ENCODE peak calls at places on chromosomes 5 and 9, in four cellular contexts. One of them, this sample, is unnamed.

GRCh38 chr9:125142560-125143376 is 560 bp downstream of the SCAI start:
- DNase-seq in activated CD4-positive, alpha-beta T cell treated with anti-CD3 and anti-CD28 coated beads, Interleukin-2, amount 50 U/mL, for 1 hour: peak
- DNase-seq in effector memory CD8-positive, alpha-beta T cell: no peak
- DNase-seq in transverse colon: peak
- DNase-seq in this sample: no peak

GRCh38 chr9:129954868-129955550 is 88.0 kb downstream of the FNBP1 start:
- DNase-seq in transverse colon: no peak
- DNase-seq in effector memory CD8-positive, alpha-beta T cell: no peak
- DNase-seq in activated CD4-positive, alpha-beta T cell treated with anti-CD3 and anti-CD28 coated beads, Interleukin-2, amount 50 U/mL, for 1 hour: no peak
- DNase-seq in this sample: peak

GRCh38 chr9:90090997-90091396 is 486.2 kb downstream of the GADD45G start:
- DNase-seq in effector memory CD8-positive, alpha-beta T cell: no peak
- DNase-seq in transverse colon: no peak
- DNase-seq in activated CD4-positive, alpha-beta T cell treated with anti-CD3 and anti-CD28 coated beads, Interleukin-2, amount 50 U/mL, for 1 hour: no peak
- DNase-seq in this sample: no peak

GRCh38 chr9:31136524-31136923 is 1247.9 kb upstream of the ACO1 start:
- DNase-seq in effector memory CD8-positive, alpha-beta T cell: no peak
- DNase-seq in transverse colon: no peak
- DNase-seq in activated CD4-positive, alpha-beta T cell treated with anti-CD3 and anti-CD28 coated beads, Interleukin-2, amount 50 U/mL, for 1 hour: no peak
- DNase-seq in this sample: no peak

GRCh38 chr9:87740198-87740597 is 14.3 kb downstream of the CTSL start:
- DNase-seq in transverse colon: no peak
- DNase-seq in effector memory CD8-positive, alpha-beta T cell: no peak
- DNase-seq in activated CD4-positive, alpha-beta T cell treated with anti-CD3 and anti-CD28 coated beads, Interleukin-2, amount 50 U/mL, for 1 hour: no peak
- DNase-seq in this sample: no peak

GRCh38 chr5:122126177-122126701 is 3.1 kb upstream of the ZNF474 start:
- DNase-seq in effector memory CD8-positive, alpha-beta T cell: no peak
- DNase-seq in transverse colon: no peak
- DNase-seq in activated CD4-positive, alpha-beta T cell treated with anti-CD3 and anti-CD28 coated beads, Interleukin-2, amount 50 U/mL, for 1 hour: no peak
- DNase-seq in this sample: peak

GRCh38 chr9:4559238-4560182 is 69.2 kb downstream of the SLC1A1 start:
- DNase-seq in effector memory CD8-positive, alpha-beta T cell: no peak
- DNase-seq in activated CD4-positive, alpha-beta T cell treated with anti-CD3 and anti-CD28 coated beads, Interleukin-2, amount 50 U/mL, for 1 hour: no peak
- DNase-seq in transverse colon: no peak
- DNase-seq in this sample: no peak

GRCh38 chr5:154365823-154366222 is 80.0 kb upstream of the SAP30L start:
- DNase-seq in effector memory CD8-positive, alpha-beta T cell: no peak
- DNase-seq in transverse colon: no peak
- DNase-seq in activated CD4-positive, alpha-beta T cell treated with anti-CD3 and anti-CD28 coated beads, Interleukin-2, amount 50 U/mL, for 1 hour: no peak
- DNase-seq in this sample: no peak

GRCh38 chr9:130499804-130500263 is 55.1 kb downstream of the ASS1 start:
- DNase-seq in transverse colon: peak
- DNase-seq in effector memory CD8-positive, alpha-beta T cell: no peak
- DNase-seq in activated CD4-positive, alpha-beta T cell treated with anti-CD3 and anti-CD28 coated beads, Interleukin-2, amount 50 U/mL, for 1 hour: no peak
- DNase-seq in this sample: no peak

GRCh38 chr5:133680830-133681555 is 68.7 kb upstream of the FSTL4 start:
- DNase-seq in effector memory CD8-positive, alpha-beta T cell: no peak
- DNase-seq in activated CD4-positive, alpha-beta T cell treated with anti-CD3 and anti-CD28 coated beads, Interleukin-2, amount 50 U/mL, for 1 hour: no peak
- DNase-seq in transverse colon: no peak
- DNase-seq in this sample: no peak

GRCh38 chr5:10601246-10602030 is 37.6 kb downstream of the ANKRD33B start:
- DNase-seq in transverse colon: peak
- DNase-seq in effector memory CD8-positive, alpha-beta T cell: no peak
- DNase-seq in activated CD4-positive, alpha-beta T cell treated with anti-CD3 and anti-CD28 coated beads, Interleukin-2, amount 50 U/mL, for 1 hour: no peak
- DNase-seq in this sample: no peak

GRCh38 chr9:137026384-137026783 is 1.7 kb downstream of the ABCA2 start:
- DNase-seq in transverse colon: no peak
- DNase-seq in effector memory CD8-positive, alpha-beta T cell: no peak
- DNase-seq in activated CD4-positive, alpha-beta T cell treated with anti-CD3 and anti-CD28 coated beads, Interleukin-2, amount 50 U/mL, for 1 hour: no peak
- DNase-seq in this sample: no peak

GRCh38 chr5:164002653-164003052 is 497.2 kb downstream of the MAT2B start:
- DNase-seq in effector memory CD8-positive, alpha-beta T cell: no peak
- DNase-seq in activated CD4-positive, alpha-beta T cell treated with anti-CD3 and anti-CD28 coated beads, Interleukin-2, amount 50 U/mL, for 1 hour: no peak
- DNase-seq in transverse colon: no peak
- DNase-seq in this sample: no peak

GRCh38 chr5:74408150-74409043 is 232.1 kb downstream of the ENC1 start:
- DNase-seq in activated CD4-positive, alpha-beta T cell treated with anti-CD3 and anti-CD28 coated beads, Interleukin-2, amount 50 U/mL, for 1 hour: no peak
- DNase-seq in effector memory CD8-positive, alpha-beta T cell: no peak
- DNase-seq in transverse colon: no peak
- DNase-seq in this sample: no peak

GRCh38 chr9:23123048-23123632 is 676.5 kb downstream of the DMRTA1 start:
- DNase-seq in activated CD4-positive, alpha-beta T cell treated with anti-CD3 and anti-CD28 coated beads, Interleukin-2, amount 50 U/mL, for 1 hour: no peak
- DNase-seq in transverse colon: peak
- DNase-seq in effector memory CD8-positive, alpha-beta T cell: no peak
- DNase-seq in this sample: peak

GRCh38 chr9:3939820-3940219 is 360.0 kb downstream of the GLIS3 start:
- DNase-seq in activated CD4-positive, alpha-beta T cell treated with anti-CD3 and anti-CD28 coated beads, Interleukin-2, amount 50 U/mL, for 1 hour: no peak
- DNase-seq in effector memory CD8-positive, alpha-beta T cell: no peak
- DNase-seq in transverse colon: no peak
- DNase-seq in this sample: no peak

GRCh38 chr9:98162638-98163037 is 29.8 kb downstream of the CORO2A start:
- DNase-seq in effector memory CD8-positive, alpha-beta T cell: no peak
- DNase-seq in transverse colon: no peak
- DNase-seq in activated CD4-positive, alpha-beta T cell treated with anti-CD3 and anti-CD28 coated beads, Interleukin-2, amount 50 U/mL, for 1 hour: no peak
- DNase-seq in this sample: no peak

GRCh38 chr5:133746834-133747233 is 134.5 kb upstream of the FSTL4 start:
- DNase-seq in effector memory CD8-positive, alpha-beta T cell: no peak
- DNase-seq in transverse colon: no peak
- DNase-seq in activated CD4-positive, alpha-beta T cell treated with anti-CD3 and anti-CD28 coated beads, Interleukin-2, amount 50 U/mL, for 1 hour: no peak
- DNase-seq in this sample: no peak

GRCh38 chr5:58921106-58921505 is 338.2 kb downstream of the RAB3C start:
- DNase-seq in effector memory CD8-positive, alpha-beta T cell: no peak
- DNase-seq in activated CD4-positive, alpha-beta T cell treated with anti-CD3 and anti-CD28 coated beads, Interleukin-2, amount 50 U/mL, for 1 hour: no peak
- DNase-seq in transverse colon: no peak
- DNase-seq in this sample: no peak

GRCh38 chr5:133610489-133611356 is 1.6 kb downstream of the FSTL4 start:
- DNase-seq in effector memory CD8-positive, alpha-beta T cell: peak
- DNase-seq in transverse colon: peak
- DNase-seq in activated CD4-positive, alpha-beta T cell treated with anti-CD3 and anti-CD28 coated beads, Interleukin-2, amount 50 U/mL, for 1 hour: peak
- DNase-seq in this sample: no peak

GRCh38 chr5:165138261-165138660 is 1632.8 kb downstream of the MAT2B start:
- DNase-seq in transverse colon: no peak
- DNase-seq in effector memory CD8-positive, alpha-beta T cell: no peak
- DNase-seq in activated CD4-positive, alpha-beta T cell treated with anti-CD3 and anti-CD28 coated beads, Interleukin-2, amount 50 U/mL, for 1 hour: no peak
- DNase-seq in this sample: no peak

GRCh38 chr5:95812100-95812472 is 10.4 kb downstream of the GLRX start:
- DNase-seq in transverse colon: no peak
- DNase-seq in effector memory CD8-positive, alpha-beta T cell: no peak
- DNase-seq in activated CD4-positive, alpha-beta T cell treated with anti-CD3 and anti-CD28 coated beads, Interleukin-2, amount 50 U/mL, for 1 hour: no peak
- DNase-seq in this sample: no peak

GRCh38 chr9:68637020-68637419 is 68.0 kb upstream of the PIP5K1B start:
- DNase-seq in effector memory CD8-positive, alpha-beta T cell: no peak
- DNase-seq in activated CD4-positive, alpha-beta T cell treated with anti-CD3 and anti-CD28 coated beads, Interleukin-2, amount 50 U/mL, for 1 hour: no peak
- DNase-seq in transverse colon: peak
- DNase-seq in this sample: no peak

GRCh38 chr5:60516688-60517087 is 183.3 kb downstream of the DEPDC1B start:
- DNase-seq in transverse colon: no peak
- DNase-seq in effector memory CD8-positive, alpha-beta T cell: no peak
- DNase-seq in activated CD4-positive, alpha-beta T cell treated with anti-CD3 and anti-CD28 coated beads, Interleukin-2, amount 50 U/mL, for 1 hour: no peak
- DNase-seq in this sample: no peak

GRCh38 chr5:6365142-6365976 is 13.0 kb downstream of the MED10 start:
- DNase-seq in effector memory CD8-positive, alpha-beta T cell: no peak
- DNase-seq in activated CD4-positive, alpha-beta T cell treated with anti-CD3 and anti-CD28 coated beads, Interleukin-2, amount 50 U/mL, for 1 hour: no peak
- DNase-seq in transverse colon: no peak
- DNase-seq in this sample: no peak

GRCh38 chr5:159504857-159505304 is 174.6 kb upstream of the IL12B start:
- DNase-seq in activated CD4-positive, alpha-beta T cell treated with anti-CD3 and anti-CD28 coated beads, Interleukin-2, amount 50 U/mL, for 1 hour: no peak
- DNase-seq in effector memory CD8-positive, alpha-beta T cell: no peak
- DNase-seq in transverse colon: no peak
- DNase-seq in this sample: no peak

GRCh38 chr5:59317023-59317771 is 576.3 kb downstream of the PDE4D start:
- DNase-seq in activated CD4-positive, alpha-beta T cell treated with anti-CD3 and anti-CD28 coated beads, Interleukin-2, amount 50 U/mL, for 1 hour: no peak
- DNase-seq in effector memory CD8-positive, alpha-beta T cell: no peak
- DNase-seq in transverse colon: peak
- DNase-seq in this sample: no peak

GRCh38 chr5:75891736-75892135 is 174.5 kb upstream of the POC5 start:
- DNase-seq in effector memory CD8-positive, alpha-beta T cell: no peak
- DNase-seq in activated CD4-positive, alpha-beta T cell treated with anti-CD3 and anti-CD28 coated beads, Interleukin-2, amount 50 U/mL, for 1 hour: no peak
- DNase-seq in transverse colon: no peak
- DNase-seq in this sample: no peak

GRCh38 chr5:91143840-91144239 is 239.3 kb downstream of the ARRDC3 start:
- DNase-seq in transverse colon: no peak
- DNase-seq in effector memory CD8-positive, alpha-beta T cell: no peak
- DNase-seq in activated CD4-positive, alpha-beta T cell treated with anti-CD3 and anti-CD28 coated beads, Interleukin-2, amount 50 U/mL, for 1 hour: no peak
- DNase-seq in this sample: no peak

GRCh38 chr9:130426883-130427282 is 17.9 kb upstream of the ASS1 start:
- DNase-seq in transverse colon: peak
- DNase-seq in effector memory CD8-positive, alpha-beta T cell: no peak
- DNase-seq in activated CD4-positive, alpha-beta T cell treated with anti-CD3 and anti-CD28 coated beads, Interleukin-2, amount 50 U/mL, for 1 hour: no peak
- DNase-seq in this sample: no peak

GRCh38 chr5:95406426-95407093 is 15.4 kb downstream of the FAM81B start:
- DNase-seq in effector memory CD8-positive, alpha-beta T cell: no peak
- DNase-seq in transverse colon: no peak
- DNase-seq in activated CD4-positive, alpha-beta T cell treated with anti-CD3 and anti-CD28 coated beads, Interleukin-2, amount 50 U/mL, for 1 hour: no peak
- DNase-seq in this sample: peak

GRCh38 chr9:96048116-96048953 is 172.8 kb downstream of the ERCC6L2 start:
- DNase-seq in transverse colon: no peak
- DNase-seq in effector memory CD8-positive, alpha-beta T cell: no peak
- DNase-seq in activated CD4-positive, alpha-beta T cell treated with anti-CD3 and anti-CD28 coated beads, Interleukin-2, amount 50 U/mL, for 1 hour: no peak
- DNase-seq in this sample: no peak

GRCh38 chr9:122445155-122445749 is 32.5 kb downstream of the OR1J1 start:
- DNase-seq in transverse colon: no peak
- DNase-seq in activated CD4-positive, alpha-beta T cell treated with anti-CD3 and anti-CD28 coated beads, Interleukin-2, amount 50 U/mL, for 1 hour: no peak
- DNase-seq in effector memory CD8-positive, alpha-beta T cell: no peak
- DNase-seq in this sample: no peak

This sample was measured in GDM1.